ENCODE peak calls at places on chromosomes 5 and 9, in seven cellular contexts. F is naive thymus-derived CD4-positive, alpha-beta T cell; Z is CD8-positive, alpha-beta memory T cell; I is coronary artery; C is Panc1; O is left ventricle myocardium inferior; M is CD4-positive, alpha-beta T cell. V is an unnamed sample.
A peak's percentile ranks its signal among the peaks of the same experiment; 100 is the strongest.

GRCh38 chr5:179258001-179258921 is 87.0 kb downstream of the ADAMTS2 start:
- DNase-seq in O (no peak), F (no peak), M (no peak), Z (no peak), C (no peak), I (peak; percentile 69), V (no peak)

GRCh38 chr5:14268738-14269137 is 125.6 kb downstream of the TRIO start:
- DNase-seq in M (no peak), I (no peak), C (no peak), O (no peak), F (no peak), Z (no peak), V (no peak)

GRCh38 chr5:154422298-154422697 is 23.5 kb upstream of the SAP30L start:
- DNase-seq in I (no peak), F (no peak), C (no peak), O (no peak), Z (no peak), M (no peak), V (no peak)

GRCh38 chr5:167947312-167947711 is 344.1 kb upstream of the WWC1 start:
- DNase-seq in I (no peak), F (no peak), C (no peak), Z (no peak), M (no peak), O (no peak), V (no peak)

GRCh38 chr9:680106-680505 is 161.4 kb upstream of the DMRT1 start:
- DNase-seq in C (no peak), M (no peak), I (no peak), Z (no peak), O (no peak), F (no peak), V (no peak)

GRCh38 chr9:129270205-129270604 is 92.1 kb upstream of the IER5L start:
- DNase-seq in M (no peak), O (peak; percentile 3), Z (peak; percentile 36), F (peak; percentile 56), I (no peak), C (no peak), V (no peak)

GRCh38 chr9:127555830-127556820 is 56.0 kb upstream of the STXBP1 start:
- DNase-seq in C (no peak), F (no peak), M (peak; percentile 39), I (no peak), Z (peak; percentile 38), O (peak; percentile 58), V (peak; percentile 88)

GRCh38 chr9:127680846-127681245 is 25.9 kb upstream of the CFAP157 start:
- DNase-seq in I (no peak), C (no peak), F (no peak), M (no peak), O (no peak), Z (no peak), V (no peak)

GRCh38 chr5:3584724-3585531 is 10.7 kb upstream of the IRX1 start:
- DNase-seq in C (no peak), O (no peak), Z (no peak), M (no peak), F (no peak), I (no peak), V (no peak)

GRCh38 chr9:91424403-91425176 is 958 bp upstream of the NFIL3 start:
- DNase-seq in I (peak; percentile 95), M (peak; percentile 18), F (peak; percentile 57), Z (peak; percentile 57), C (no peak), O (peak; percentile 85), V (peak; percentile 95)
- H3K27ac ChIP-seq in I (peak overlapping the region; percentile 97), M (no peak overlapping the region), F (peak overlapping the region; percentile 22), Z (peak overlapping the region; percentile 60), C (peak overlapping the region; percentile 7), O (peak overlapping the region; percentile 97), V (peak overlapping the region; percentile 98)

DNA sequence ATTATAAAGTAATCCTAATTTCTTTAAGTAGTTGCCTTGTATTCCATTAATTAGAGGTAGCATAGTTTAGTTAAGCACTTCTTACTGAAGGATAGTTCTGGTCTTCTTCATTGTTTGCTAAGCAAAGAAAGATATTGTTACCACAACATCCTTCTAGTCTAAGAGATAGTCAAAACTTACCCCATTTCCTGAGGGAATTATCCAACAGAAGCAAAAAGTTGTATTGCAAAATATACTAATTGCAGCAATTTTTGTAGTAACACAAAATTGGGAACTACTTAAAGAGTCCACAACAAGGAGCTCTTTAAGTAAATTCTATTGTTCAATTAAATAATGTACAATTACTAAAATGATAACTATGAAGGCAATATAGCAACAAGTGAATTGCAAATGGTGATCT is 23.1 kb upstream of the MEGF9 start:
- DNase-seq in M (no peak), O (no peak), I (no peak), C (no peak), Z (no peak), F (no peak), V (no peak)
- H3K27ac ChIP-seq in M (no peak overlapping the region), O (no peak overlapping the region), I (no peak overlapping the region), C (no peak overlapping the region), Z (no peak overlapping the region), F (no peak overlapping the region), V (no peak overlapping the region)

DNA sequence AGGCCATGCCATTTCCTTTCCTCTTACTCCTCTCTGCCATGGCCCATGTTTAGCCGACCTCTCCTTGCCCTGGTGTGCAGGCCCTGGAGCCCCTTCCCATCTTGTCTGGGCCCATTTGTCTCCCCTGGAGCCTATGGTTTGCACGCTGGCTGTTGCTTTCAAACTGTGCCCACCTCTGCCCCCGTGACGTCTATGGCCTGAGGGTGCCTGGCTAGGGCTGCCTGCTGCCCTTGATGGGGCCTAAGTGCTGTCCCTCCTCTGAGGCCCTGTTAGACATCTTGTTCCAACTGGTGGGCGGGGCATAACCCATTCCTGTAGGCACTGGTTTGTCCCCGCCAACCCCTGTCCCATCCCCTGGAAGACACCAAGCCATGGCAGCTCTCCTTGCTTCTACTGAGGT is 22.7 kb upstream of the ENHO start:
- DNase-seq in M (no peak), O (no peak), F (no peak), Z (no peak), I (no peak), C (no peak), V (no peak)
- H3K27ac ChIP-seq in M (no peak overlapping the region), O (no peak overlapping the region), F (no peak overlapping the region), Z (no peak overlapping the region), I (no peak overlapping the region), C (no peak overlapping the region), V (no peak overlapping the region)

GRCh38 chr5:72552041-72552557 is 44.9 kb upstream of the ZNF366 start:
- DNase-seq in O (no peak), Z (no peak), I (no peak), F (no peak), M (no peak), C (no peak), V (no peak)
- H3K27ac ChIP-seq in O (no peak overlapping the region), Z (no peak overlapping the region), I (no peak overlapping the region), F (no peak overlapping the region), M (no peak overlapping the region), C (no peak overlapping the region), V (no peak overlapping the region)

DNA sequence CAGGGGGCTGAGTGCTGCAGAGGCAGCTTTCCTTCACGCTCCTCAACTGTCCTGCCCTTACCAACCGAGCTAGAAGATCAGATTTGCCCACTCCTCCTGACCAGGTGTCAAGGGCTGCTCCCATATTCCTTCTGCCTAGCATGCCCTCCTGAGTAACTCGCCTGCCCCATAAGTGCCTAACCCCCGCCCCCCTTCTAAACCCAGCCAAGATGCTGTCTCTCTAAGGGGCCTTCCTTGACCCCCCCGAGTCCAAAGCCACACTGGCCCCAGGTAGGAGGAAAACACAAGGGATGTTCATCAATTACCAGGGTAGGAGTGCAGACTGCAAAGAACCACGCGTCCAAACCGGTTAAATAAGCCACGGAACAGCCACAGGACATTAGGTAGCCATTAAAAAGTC is 4.8 kb downstream of the CCDC69 start:
- DNase-seq in I (no peak), O (no peak), Z (no peak), M (no peak), F (no peak), C (no peak), V (no peak)
- H3K27ac ChIP-seq in I (no peak overlapping the region), O (peak overlapping the region; percentile 88), Z (no peak overlapping the region), M (peak overlapping the region; percentile 60), F (peak overlapping the region; percentile 93), C (no peak overlapping the region), V (no peak overlapping the region)

DNA sequence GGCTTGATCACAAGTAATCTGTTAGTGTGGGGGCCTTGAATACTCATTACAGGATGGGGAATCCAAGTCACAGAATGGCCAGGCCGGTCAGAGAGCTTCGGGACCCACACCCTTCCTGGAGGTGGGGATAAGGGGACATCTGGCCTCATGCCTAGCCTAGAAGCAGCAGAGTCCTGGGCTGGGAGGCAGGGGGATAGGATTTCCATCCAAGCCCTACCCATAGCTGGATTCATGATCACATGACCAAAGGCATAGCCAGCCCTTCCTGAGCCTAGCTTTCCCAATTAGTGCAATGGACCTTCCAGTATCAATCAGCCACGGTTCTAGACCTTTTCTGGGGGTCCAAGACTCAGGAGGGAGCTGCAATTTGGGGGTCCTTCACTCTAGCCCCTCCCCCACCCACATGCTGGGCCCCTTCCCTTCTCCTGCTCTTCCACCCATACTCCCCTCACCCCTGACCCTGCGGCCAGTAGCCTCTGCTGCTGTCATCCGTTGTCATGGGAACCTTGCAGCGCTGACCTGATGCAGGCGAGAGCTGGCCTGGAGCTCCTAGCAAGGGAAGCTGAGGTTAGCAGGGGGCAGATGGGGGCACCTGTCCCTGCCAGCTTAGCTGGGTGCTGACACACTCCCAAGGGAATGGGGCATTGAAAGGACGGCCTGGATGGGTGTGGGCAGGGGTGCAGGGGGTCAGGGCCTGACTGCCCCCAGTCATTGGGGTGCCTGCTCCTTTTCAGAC is 44.6 kb downstream of the CXXC5 start:
- DNase-seq in I (no peak), C (no peak), M (no peak), Z (no peak), F (no peak), O (no peak), V (no peak)
- H3K27ac ChIP-seq in I (no peak overlapping the region), C (no peak overlapping the region), M (no peak overlapping the region), Z (no peak overlapping the region), F (no peak overlapping the region), O (peak overlapping the region; percentile 33), V (no peak overlapping the region)

V was measured in left lung.